ENCODE peak calls at places on chromosome X, in five cellular contexts. G, R, J, E and X are unnamed samples. For H3K4me1, the result is how much of the 10 kb centered on the place peaks cover.

GRCh38 chrX:109448539-109448938 is 33.3 kb downstream of the GUCY2F start:
- DNase-seq in G (no peak), R (no peak), J (no peak), E (no peak), X (no peak)

GRCh38 chrX:135985123-135985973 is at the start of gene SLC9A6:
- DNase-seq in G (peak), R (peak), J (peak), E (peak), X (peak)

GRCh38 chrX:68942141-68942540 is 113.3 kb downstream of the EFNB1 start:
- DNase-seq in G (no peak), R (no peak), J (no peak), E (no peak), X (no peak)

GRCh38 chrX:38066934-38067333 is 60.6 kb downstream of the SYTL5 start:
- DNase-seq in G (no peak), R (no peak), J (no peak), E (no peak), X (peak)

GRCh38 chrX:53065066-53065465 is 16.5 kb downstream of the GPR173 start:
- DNase-seq in G (no peak), R (no peak), J (no peak), E (no peak), X (peak)

GRCh38 chrX:16699389-16699788 is 13.1 kb downstream of the CTPS2 start:
- DNase-seq in G (no peak), R (no peak), J (no peak), E (no peak), X (no peak)

GRCh38 chrX:2697306-2697705 is 6.2 kb downstream of the CD99 start:
- DNase-seq in G (no peak), R (no peak), J (peak), E (no peak), X (no peak)

GRCh38 chrX:53073115-53073581 is 9.0 kb upstream of the TSPYL2 start:
- DNase-seq in G (no peak), R (no peak), J (no peak), E (no peak), X (no peak)

GRCh38 chrX:130539721-130540321 is 138.0 kb downstream of the RBMX2 start:
- DNase-seq in G (peak), R (peak), J (peak), E (peak), X (peak)

GRCh38 chrX:12595746-12596145 is 195.5 kb upstream of the PRPS2 start:
- DNase-seq in G (no peak), R (no peak), J (no peak), E (no peak), X (no peak)

GRCh38 chrX:18574591-18574990 is 97.3 kb downstream of the RS1 start:
- DNase-seq in G (no peak), R (peak), J (peak), E (no peak), X (peak)

GRCh38 chrX:16665089-16665488 is 15.1 kb downstream of the S100G start:
- DNase-seq in G (no peak), R (peak), J (peak), E (no peak), X (no peak)

GRCh38 chrX:54358424-54359211 is 772 bp upstream of the WNK3 start:
- DNase-seq in G (peak), R (peak), J (peak), E (peak), X (peak)

GRCh38 chrX:104697264-104697663 is 131.3 kb downstream of the IL1RAPL2 start:
- DNase-seq in G (no peak), R (no peak), J (no peak), E (no peak), X (no peak)

GRCh38 chrX:49206543-49206942 is 6.5 kb upstream of the SYP start:
- DNase-seq in G (no peak), R (no peak), J (no peak), E (no peak), X (no peak)

GRCh38 chrX:129759576-129760061 is 20.1 kb upstream of the SASH3 start:
- DNase-seq in G (no peak), R (peak), J (peak), E (no peak), X (peak)

GRCh38 chrX:54181196-54181953 is 1.7 kb downstream of the FAM120C start:
- DNase-seq in G (no peak), R (peak), J (peak), E (no peak), X (no peak)

GRCh38 chrX:15188039-15188438 is 81.8 kb downstream of the ASB9 start:
- DNase-seq in G (no peak), R (no peak), J (no peak), E (peak), X (no peak)

GRCh38 chrX:151912221-151912620 is 468 bp upstream of the MAGEA4 start:
- DNase-seq in G (no peak), R (no peak), J (no peak), E (no peak), X (no peak)

GRCh38 chrX:29617725-29618124 is 597.6 kb upstream of the MAGEB2 start:
- DNase-seq in G (no peak), R (no peak), J (no peak), E (no peak), X (no peak)

GRCh38 chrX:112094729-112095128 is 12.2 kb upstream of the TRPC5 start:
- DNase-seq in G (no peak), R (no peak), J (no peak), E (no peak), X (no peak)

GRCh38 chrX:103293118-103293517 is 16.6 kb upstream of the TCEAL5 start:
- DNase-seq in G (no peak), R (no peak), J (no peak), E (no peak), X (no peak)

GRCh38 chrX:102934624-102935023 is 2.4 kb upstream of the RAB40AL start:
- DNase-seq in G (peak), R (peak), J (peak), E (no peak), X (peak)

GRCh38 chrX:19752043-19752442 is 135.4 kb downstream of the SH3KBP1 start:
- DNase-seq in G (no peak), R (no peak), J (no peak), E (no peak), X (no peak)

GRCh38 chrX:111568356-111568755 is 56.9 kb downstream of the SERTM2 start:
- DNase-seq in G (no peak), R (peak), J (peak), E (peak), X (peak)

GRCh38 chrX:13077168-13077567 is 32.7 kb upstream of the FAM9C start:
- DNase-seq in G (no peak), R (peak), J (peak), E (no peak), X (no peak)

GRCh38 chrX:44873415-44874270 is 655 bp downstream of the KDM6A start:
- DNase-seq in G (no peak), R (peak), J (peak), E (no peak), X (no peak)

GRCh38 chrX:50635811-50636365 is 165.3 kb upstream of the DGKK start:
- DNase-seq in G (no peak), R (no peak), J (no peak), E (no peak), X (no peak)

GRCh38 chrX:45472968-45473367 is 272.3 kb upstream of the DIPK2B start:
- DNase-seq in G (no peak), R (peak), J (peak), E (no peak), X (no peak)

GRCh38 chrX:115378471-115378870 is 89.0 kb downstream of the LUZP4 start:
- DNase-seq in G (no peak), R (peak), J (no peak), E (no peak), X (no peak)

GRCh38 chrX:13360146-13360545 is 40.3 kb upstream of the ATXN3L start:
- DNase-seq in G (no peak), R (no peak), J (no peak), E (no peak), X (no peak)

GRCh38 chrX:12245650-12246645 is 107.7 kb downstream of the FRMPD4 start:
- DNase-seq in G (no peak), R (peak), J (peak), E (no peak), X (no peak)

GRCh38 chrX:79330022-79330421 is 37.1 kb downstream of the ITM2A start:
- DNase-seq in G (no peak), R (no peak), J (no peak), E (peak), X (no peak)

GRCh38 chrX:42732506-42732905 is 45.5 kb downstream of the PPP1R2C start:
- DNase-seq in G (no peak), R (no peak), J (no peak), E (no peak), X (no peak)

GRCh38 chrX:112769034-112769433 is 71.6 kb downstream of the AMOT start:
- DNase-seq in G (no peak), R (peak), J (peak), E (no peak), X (no peak)

DNA sequence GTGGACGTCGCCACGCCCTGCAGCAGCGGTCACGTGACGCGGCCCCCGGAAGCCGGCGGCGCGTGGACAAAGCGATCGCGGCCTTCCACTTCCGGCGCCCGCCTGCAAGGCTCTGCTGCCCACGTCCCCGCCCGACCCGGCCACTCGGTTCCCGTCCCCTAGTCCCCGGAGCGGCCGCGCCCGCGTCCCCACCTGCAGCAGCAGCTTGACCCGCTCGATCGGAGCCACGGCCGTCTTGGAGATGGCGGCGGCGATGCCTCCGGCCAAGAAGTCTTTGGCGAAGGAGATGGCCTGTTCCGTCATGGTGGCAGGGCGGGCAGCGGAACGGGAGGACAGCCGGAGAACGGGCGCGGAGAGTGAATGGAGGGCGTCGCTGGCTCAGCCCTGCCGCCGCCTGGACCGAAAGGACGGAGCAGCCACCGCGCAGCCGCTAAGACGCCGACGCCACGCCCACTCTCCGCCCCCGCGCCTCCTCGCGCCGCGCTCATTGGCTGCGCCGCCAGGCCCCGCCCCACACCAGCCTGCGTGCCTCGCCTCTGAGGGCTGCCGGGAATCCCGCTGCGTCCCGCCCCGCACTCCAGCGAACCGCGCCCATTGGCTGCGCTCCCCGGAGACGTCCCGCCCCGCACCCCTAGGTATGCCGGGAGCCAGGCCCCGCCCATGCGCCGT is at the start of gene SLC25A6:
- DNase-seq in G (peak), R (peak), J (peak), E (peak), X (peak)
- H2AFZ ChIP-seq in G (peak), R (peak), J (peak), E (no peak), X (peak)

DNA sequence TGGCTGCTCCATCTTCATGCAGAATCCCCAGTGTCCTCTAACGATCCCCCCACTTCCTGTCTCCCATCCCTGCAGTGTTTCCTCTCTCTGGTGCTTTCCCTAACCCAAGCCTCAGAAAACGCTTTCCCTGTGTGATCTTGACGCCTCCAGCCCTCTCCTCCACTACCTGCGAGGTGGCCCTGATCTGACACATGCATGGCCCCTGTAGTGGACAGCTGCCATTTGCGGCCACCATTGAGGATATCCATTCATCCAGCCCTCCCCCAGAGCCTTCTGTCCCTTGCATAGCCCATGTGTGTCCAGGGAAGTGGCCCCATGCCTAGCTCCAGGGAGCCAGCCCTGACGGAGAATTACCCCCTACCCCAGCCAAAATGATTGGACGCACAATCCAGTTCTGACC is 3.1 kb downstream of the UBL4A start:
- DNase-seq in G (no peak), R (no peak), J (no peak), E (peak), X (no peak)
- H3K4me1 ChIP-seq in G (under half), R (under half), J (under half), E (under half), X (under half)

DNA sequence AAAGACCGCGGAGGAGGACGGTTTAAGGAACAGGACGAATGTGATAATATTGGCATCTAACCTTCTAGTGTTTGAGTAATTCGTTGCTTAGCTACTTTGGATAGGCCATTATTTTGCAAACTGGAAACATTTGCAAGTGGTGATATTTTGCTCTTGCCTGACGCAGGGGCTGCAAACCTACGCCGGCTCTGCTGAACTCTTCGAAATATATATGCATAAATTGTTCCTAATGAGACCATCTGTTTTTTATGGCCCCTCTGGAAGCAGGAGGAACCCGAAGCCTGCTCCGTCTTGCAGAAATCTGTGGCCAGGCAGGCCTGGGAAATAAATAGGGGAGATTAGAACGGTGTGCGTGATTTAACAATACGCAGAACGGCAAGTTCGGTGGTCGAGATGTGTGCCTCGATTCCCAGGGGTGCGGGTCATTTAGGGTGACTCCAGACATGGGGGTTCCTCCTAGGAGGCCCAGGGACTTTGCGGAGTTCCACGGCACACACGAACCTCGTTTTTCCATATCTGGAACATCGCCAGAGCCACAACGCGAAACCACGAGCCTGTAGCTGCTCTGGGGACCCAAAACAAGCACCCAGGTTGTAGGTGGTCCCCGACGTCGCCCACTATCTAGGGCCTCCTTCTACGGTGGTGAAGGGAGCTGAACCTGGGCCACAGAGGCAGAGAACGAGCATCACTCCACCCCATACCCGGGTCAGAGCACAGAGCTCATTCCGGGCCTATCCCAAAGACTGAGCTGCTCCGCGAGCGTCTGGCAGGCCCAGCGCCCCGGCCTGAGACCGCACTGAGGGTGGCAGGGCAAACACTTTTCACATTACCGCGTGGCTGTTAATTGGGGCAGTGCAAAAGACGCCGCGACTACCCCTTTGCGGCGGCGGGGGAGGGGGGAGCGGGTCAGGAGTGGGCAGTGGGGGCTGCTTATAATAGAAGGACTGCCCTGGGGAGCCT is 89.7 kb downstream of the BCOR start:
- DNase-seq in G (no peak), R (no peak), J (no peak), E (peak), X (no peak)
- H3K23ac ChIP-seq in G (no peak), R (no peak), J (no peak), E (no peak), X (no peak)

DNA sequence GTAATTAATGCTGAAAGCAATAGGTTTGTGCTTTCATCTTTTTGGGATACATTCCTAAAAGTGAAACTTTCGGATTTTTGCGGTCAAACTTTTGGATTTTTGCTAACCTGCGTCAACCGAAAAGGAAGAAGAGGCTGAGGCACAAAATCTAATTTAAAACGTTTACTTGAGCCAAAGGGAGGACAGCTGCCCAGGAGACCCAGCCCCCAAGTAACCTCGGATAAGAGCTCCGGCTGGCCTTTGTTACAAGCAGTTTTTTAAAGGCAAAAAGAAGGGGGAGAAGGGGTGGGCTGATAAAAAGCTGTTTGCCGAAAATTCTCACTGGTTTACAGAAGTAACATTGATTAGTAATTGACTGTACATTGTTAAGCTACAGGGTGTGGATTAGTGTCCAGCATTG is 59.3 kb upstream of the USP9X start:
- DNase-seq in G (no peak), R (peak), J (no peak), E (peak), X (no peak)
- H2AFZ ChIP-seq in G (peak), R (peak), J (no peak), E (no peak), X (no peak)

GRCh38 chrX:85619962-85620361 is 240.5 kb upstream of the POF1B start:
- DNase-seq in G (no peak), R (no peak), J (no peak), E (peak), X (no peak)
- H3K4me1 ChIP-seq in G (under half), R (under half), J (under half), E (under half), X (under half)

GRCh38 chrX:431032-431431 is 44.3 kb upstream of the PPP2R3B start:
- DNase-seq in G (no peak), R (no peak), J (no peak), E (no peak), X (no peak)

GRCh38 chrX:426881-427280 is 40.2 kb upstream of the PPP2R3B start:
- DNase-seq in G (no peak), R (no peak), J (peak), E (no peak), X (no peak)

GRCh38 chrX:429266-429825 is 42.6 kb upstream of the PPP2R3B start:
- DNase-seq in G (no peak), R (no peak), J (no peak), E (no peak), X (no peak)

GRCh38 chrX:425056-425455 is 38.3 kb upstream of the PPP2R3B start:
- DNase-seq in G (no peak), R (no peak), J (no peak), E (no peak), X (no peak)

DNA sequence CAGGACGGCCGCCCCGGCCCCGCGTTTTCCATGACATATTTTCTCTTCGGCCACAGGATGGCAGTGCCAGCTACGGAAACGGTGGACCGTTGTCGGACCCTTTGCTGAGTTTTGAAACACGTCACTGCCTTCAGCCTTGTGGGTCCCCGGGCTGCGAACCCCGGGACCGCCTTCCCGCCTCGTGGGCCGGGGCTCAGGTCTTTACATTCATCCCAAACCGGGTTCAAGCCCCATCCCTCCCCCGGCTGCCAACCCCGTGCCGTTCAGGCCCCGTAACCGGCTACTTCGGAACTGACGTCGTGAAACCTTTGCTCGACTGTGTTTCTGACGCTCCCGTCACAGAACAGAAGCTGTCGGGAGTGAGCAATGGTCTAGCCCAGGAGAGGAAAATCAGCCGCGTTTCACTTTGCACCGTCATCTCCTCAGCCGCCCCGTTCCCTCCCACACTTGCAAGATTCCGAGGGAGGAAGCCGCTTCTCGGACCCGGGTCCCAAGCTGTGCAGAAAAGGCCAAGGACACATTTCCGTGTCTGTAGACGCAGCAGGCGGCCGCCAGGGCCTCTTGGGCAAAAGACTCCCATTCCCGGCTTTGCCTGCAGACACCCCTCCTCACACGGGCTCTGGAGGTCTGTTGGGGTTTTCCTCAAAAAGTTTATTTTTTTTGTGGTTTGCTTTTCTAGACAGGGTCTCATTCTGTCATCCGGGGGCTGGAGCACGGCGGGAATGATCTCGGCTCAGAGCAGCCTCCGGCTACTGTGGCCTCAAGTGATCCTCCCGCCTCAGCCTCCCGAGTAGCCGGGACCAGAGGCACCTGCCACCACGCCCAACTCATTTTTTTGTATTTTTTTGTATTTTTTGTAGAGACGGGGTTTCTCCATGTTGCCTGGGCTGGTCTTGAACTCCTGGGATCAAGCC is 41.4 kb upstream of the PPP2R3B start:
- DNase-seq in G (peak), R (no peak), J (peak), E (peak), X (no peak)
- H3K23ac ChIP-seq in G (no peak), R (no peak), J (no peak), E (no peak), X (no peak)

GRCh38 chrX:23883737-23884354 is 23.9 kb downstream of the APOO start:
- DNase-seq in G (no peak), R (peak), J (peak), E (no peak), X (peak)
- H2AFZ ChIP-seq in G (no peak), R (peak), J (no peak), E (no peak), X (no peak)

GRCh38 chrX:47574096-47574553 is 8.1 kb upstream of the TIMP1 start:
- DNase-seq in G (no peak), R (no peak), J (peak), E (no peak), X (no peak)
- H3K4me1 ChIP-seq in G (under half), R (under half), J (under half), E (under half), X (under half)

GRCh38 chrX:154019633-154020499 is at the start of gene IRAK1:
- DNase-seq in G (peak), R (peak), J (peak), E (no peak), X (peak)
- H3K23ac ChIP-seq in G (no peak), R (peak), J (no peak), E (no peak), X (no peak)